ENCODE peak calls at places on chromosomes 3 and 15, in five cellular contexts. One of them, this sample, is unnamed.

GRCh38 chr3:192929755-192930491 is 12.3 kb upstream of the MB21D2 start:
- DNase-seq in Kasumi-1: peak
- DNase-seq in globus pallidus: peak
- DNase-seq in HEK293T: no peak
- DNase-seq in right atrium auricular region: no peak
- DNase-seq in this sample: no peak

GRCh38 chr15:75452968-75453702 is 1.6 kb upstream of the SIN3A start:
- DNase-seq in Kasumi-1: peak
- DNase-seq in globus pallidus: peak
- DNase-seq in HEK293T: no peak
- DNase-seq in right atrium auricular region: peak
- DNase-seq in this sample: peak

GRCh38 chr3:1275495-1275894 is 182.7 kb downstream of the CNTN6 start:
- DNase-seq in Kasumi-1: peak
- DNase-seq in globus pallidus: peak
- DNase-seq in HEK293T: no peak
- DNase-seq in right atrium auricular region: no peak
- DNase-seq in this sample: no peak

GRCh38 chr3:1037631-1038030 is 55.2 kb upstream of the CNTN6 start:
- DNase-seq in Kasumi-1: no peak
- DNase-seq in globus pallidus: no peak
- DNase-seq in HEK293T: no peak
- DNase-seq in right atrium auricular region: no peak
- DNase-seq in this sample: no peak

GRCh38 chr3:185680216-185680615 is 94.1 kb downstream of the SENP2 start:
- DNase-seq in Kasumi-1: no peak
- DNase-seq in globus pallidus: no peak
- DNase-seq in HEK293T: no peak
- DNase-seq in right atrium auricular region: no peak
- DNase-seq in this sample: no peak

GRCh38 chr15:63340878-63341277 is 40.8 kb downstream of the CA12 start:
- DNase-seq in Kasumi-1: no peak
- DNase-seq in globus pallidus: no peak
- DNase-seq in HEK293T: no peak
- DNase-seq in right atrium auricular region: no peak
- DNase-seq in this sample: no peak

GRCh38 chr3:167772992-167773391 is 37.5 kb downstream of the SERPINI1 start:
- DNase-seq in Kasumi-1: no peak
- DNase-seq in globus pallidus: no peak
- DNase-seq in HEK293T: no peak
- DNase-seq in right atrium auricular region: no peak
- DNase-seq in this sample: no peak

GRCh38 chr15:101463265-101463664 is 26.2 kb downstream of the PCSK6 start:
- DNase-seq in Kasumi-1: no peak
- DNase-seq in globus pallidus: no peak
- DNase-seq in HEK293T: no peak
- DNase-seq in right atrium auricular region: no peak
- DNase-seq in this sample: no peak

GRCh38 chr3:15108082-15108545 is 9.2 kb upstream of the RBSN start:
- DNase-seq in Kasumi-1: peak
- DNase-seq in globus pallidus: peak
- DNase-seq in HEK293T: peak
- DNase-seq in right atrium auricular region: no peak
- DNase-seq in this sample: peak

GRCh38 chr3:64224826-64225606 is at the start of gene PRICKLE2:
- DNase-seq in Kasumi-1: no peak
- DNase-seq in globus pallidus: peak
- DNase-seq in HEK293T: peak
- DNase-seq in right atrium auricular region: peak
- DNase-seq in this sample: no peak

GRCh38 chr3:99526927-99527326 is 111.5 kb upstream of the COL8A1 start:
- DNase-seq in Kasumi-1: no peak
- DNase-seq in globus pallidus: no peak
- DNase-seq in HEK293T: no peak
- DNase-seq in right atrium auricular region: no peak
- DNase-seq in this sample: no peak

GRCh38 chr15:64897345-64897985 is 14.2 kb upstream of the ANKDD1A start:
- DNase-seq in Kasumi-1: peak
- DNase-seq in globus pallidus: no peak
- DNase-seq in HEK293T: no peak
- DNase-seq in right atrium auricular region: peak
- DNase-seq in this sample: no peak

GRCh38 chr15:98085003-98085639 is 124.6 kb downstream of the ARRDC4 start:
- DNase-seq in Kasumi-1: peak
- DNase-seq in globus pallidus: peak
- DNase-seq in HEK293T: peak
- DNase-seq in right atrium auricular region: no peak
- DNase-seq in this sample: peak

GRCh38 chr3:156230291-156230900 is 110.0 kb downstream of the KCNAB1 start:
- DNase-seq in Kasumi-1: no peak
- DNase-seq in globus pallidus: no peak
- DNase-seq in HEK293T: no peak
- DNase-seq in right atrium auricular region: no peak
- DNase-seq in this sample: no peak

GRCh38 chr3:52443268-52443610 is 1.7 kb downstream of the SEMA3G start:
- DNase-seq in Kasumi-1: no peak
- DNase-seq in globus pallidus: no peak
- DNase-seq in HEK293T: no peak
- DNase-seq in right atrium auricular region: no peak
- DNase-seq in this sample: no peak